ENCODE peak calls at places on chromosomes 13 and 19, in four cellular contexts. A is HFFc6, N is WTC11, T is pancreas. W is an unnamed sample.
A peak's percentile ranks its signal among the peaks of the same experiment; 100 is the strongest.

GRCh38 chr19:14337510-14337909 is 43.7 kb upstream of the ADGRE5 start:
- DNase-seq in A (no peak), T (no peak), N (peak; percentile 82), W (no peak)

GRCh38 chr13:52061587-52061986 is 37.1 kb downstream of the UTP14C start:
- DNase-seq in A (no peak), N (no peak), T (no peak), W (no peak)

GRCh38 chr13:97437729-97438128 is 3.8 kb downstream of the RAP2A start:
- DNase-seq in T (no peak), A (no peak), N (no peak), W (no peak)

GRCh38 chr13:74771964-74772363 is 637.8 kb upstream of the KLF12 start:
- DNase-seq in T (no peak), N (no peak), A (peak; percentile 86), W (no peak)

GRCh38 chr13:75633285-75633684 is 2.8 kb upstream of the LMO7 start:
- DNase-seq in T (no peak), N (no peak), A (peak; percentile 98), W (no peak)

GRCh38 chr19:17021793-17022590 is 4.6 kb downstream of the CPAMD8 start:
- DNase-seq in T (no peak), A (peak; percentile 25), N (no peak), W (no peak)

GRCh38 chr19:54252243-54252642 is 4.8 kb downstream of the LILRB5 start:
- DNase-seq in T (no peak), A (no peak), N (no peak), W (no peak)

GRCh38 chr13:61275740-61276139 is 139.9 kb downstream of the PCDH20 start:
- DNase-seq in T (no peak), N (no peak), A (no peak), W (no peak)

GRCh38 chr19:44939668-44940067 is 2.4 kb upstream of the APOC4 start:
- DNase-seq in N (no peak), A (no peak), T (no peak), W (no peak)

GRCh38 chr13:72808917-72809500 is 27.1 kb downstream of the PIBF1 start:
- DNase-seq in N (no peak), T (no peak), A (no peak), W (no peak)

GRCh38 chr13:113976711-113977684 is 3.1 kb upstream of the C13orf46 start:
- DNase-seq in N (peak; percentile 8), A (peak; percentile 77), T (no peak), W (no peak)

GRCh38 chr13:64130600-64130999 is 2715.0 kb upstream of the PCDH20 start:
- DNase-seq in T (no peak), N (no peak), A (no peak), W (no peak)

GRCh38 chr19:13920940-13921744 is 15.1 kb downstream of the CC2D1A start:
- DNase-seq in A (peak; percentile 28), N (peak; percentile 38), T (no peak), W (no peak)

GRCh38 chr19:31491246-31491645 is 142.0 kb upstream of the TSHZ3 start:
- DNase-seq in N (no peak), T (no peak), A (no peak), W (no peak)

GRCh38 chr13:77306458-77306857 is 20.4 kb downstream of the MYCBP2 start:
- DNase-seq in A (no peak), T (no peak), N (no peak), W (no peak)

GRCh38 chr19:37867831-37868230 is 38.6 kb downstream of the WDR87 start:
- DNase-seq in T (no peak), A (no peak), N (no peak), W (no peak)

GRCh38 chr19:12946092-12946845 is 607 bp downstream of the RAD23A start:
- DNase-seq in N (peak; percentile 89), T (peak; percentile 72), A (peak; percentile 75), W (peak; percentile 87)

GRCh38 chr19:43467730-43468129 is 2.3 kb upstream of the LYPD3 start:
- DNase-seq in A (peak; percentile 64), N (no peak), T (no peak), W (no peak)

GRCh38 chr13:52411629-52412028 is 5.7 kb upstream of the THSD1 start:
- DNase-seq in T (no peak), N (no peak), A (peak; percentile 31), W (no peak)

GRCh38 chr13:105346141-105346766 is 1189.2 kb downstream of the EFNB2 start:
- DNase-seq in A (peak; percentile 27), N (no peak), T (no peak), W (no peak)

GRCh38 chr19:42198676-42199439 is 18.6 kb downstream of the DEDD2 start:
- DNase-seq in T (no peak), N (no peak), A (no peak), W (no peak)

GRCh38 chr13:94433055-94433947 is 46.2 kb downstream of the DCT start:
- DNase-seq in A (no peak), N (peak; percentile 18), T (no peak), W (no peak)

DNA sequence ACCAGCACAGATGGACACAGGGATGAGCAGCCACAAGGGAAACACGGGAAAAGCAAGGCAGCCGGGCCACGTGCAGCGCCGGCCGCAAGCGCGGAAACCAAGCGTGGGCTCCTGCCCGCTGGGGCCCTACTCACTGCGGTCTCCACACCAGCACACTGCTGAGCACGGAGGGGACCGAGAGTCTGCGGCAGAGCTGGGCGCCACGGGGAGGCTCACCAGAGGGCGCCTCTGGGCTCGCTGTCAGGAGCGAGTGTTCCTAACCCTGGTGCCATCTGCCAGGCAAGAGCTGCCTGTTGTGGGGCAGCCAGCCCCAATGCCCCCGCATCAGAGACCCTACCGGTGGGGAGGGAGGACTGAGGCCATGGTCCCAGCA is 26.5 kb downstream of the MPND start:
- DNase-seq in A (no peak), T (peak; percentile 10), N (peak; percentile 63), W (peak; percentile 56)
- TF ChIP-seq CTCF in A (peak; percentile 28), T (no peak), N (no peak), W (no peak)

GRCh38 chr19:10219678-10220077 is 11.5 kb downstream of the S1PR2 start:
- DNase-seq in N (peak; percentile 57), T (no peak), A (no peak), W (no peak)
- TF ChIP-seq CTCF in N (peak; percentile 22), T (no peak), A (peak; percentile 63), W (peak; percentile 39)

DNA sequence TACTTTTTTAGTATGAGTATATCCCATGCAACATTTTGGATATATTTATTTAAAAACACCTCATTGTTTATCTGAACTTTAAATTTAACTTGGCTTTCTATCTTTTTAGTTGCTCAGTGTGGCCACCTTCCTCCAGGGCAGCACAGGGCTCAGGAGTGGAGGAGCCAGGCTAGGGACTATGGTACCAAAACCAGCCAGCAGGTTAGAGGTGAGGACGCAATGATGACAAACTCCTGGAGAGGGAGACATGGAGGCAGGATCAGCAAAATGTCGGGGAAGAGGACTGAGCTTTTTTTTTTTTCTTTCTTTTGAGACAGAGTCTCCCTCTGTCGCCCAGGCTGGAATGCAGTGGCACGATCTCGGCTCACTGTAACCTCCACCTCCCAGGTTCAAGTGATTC is 29.6 kb upstream of the CALM3 start:
- DNase-seq in A (peak; percentile 7), N (peak; percentile 61), T (no peak), W (peak; percentile 35)
- TF ChIP-seq CTCF in A (peak; percentile 42), N (no peak), T (no peak), W (no peak)

GRCh38 chr19:34985249-34986022 is 14.7 kb upstream of the GRAMD1A start:
- DNase-seq in N (peak; percentile 46), A (no peak), T (peak; percentile 52), W (peak; percentile 58)
- TF ChIP-seq CTCF in N (no peak), A (no peak), T (no peak), W (no peak)

DNA sequence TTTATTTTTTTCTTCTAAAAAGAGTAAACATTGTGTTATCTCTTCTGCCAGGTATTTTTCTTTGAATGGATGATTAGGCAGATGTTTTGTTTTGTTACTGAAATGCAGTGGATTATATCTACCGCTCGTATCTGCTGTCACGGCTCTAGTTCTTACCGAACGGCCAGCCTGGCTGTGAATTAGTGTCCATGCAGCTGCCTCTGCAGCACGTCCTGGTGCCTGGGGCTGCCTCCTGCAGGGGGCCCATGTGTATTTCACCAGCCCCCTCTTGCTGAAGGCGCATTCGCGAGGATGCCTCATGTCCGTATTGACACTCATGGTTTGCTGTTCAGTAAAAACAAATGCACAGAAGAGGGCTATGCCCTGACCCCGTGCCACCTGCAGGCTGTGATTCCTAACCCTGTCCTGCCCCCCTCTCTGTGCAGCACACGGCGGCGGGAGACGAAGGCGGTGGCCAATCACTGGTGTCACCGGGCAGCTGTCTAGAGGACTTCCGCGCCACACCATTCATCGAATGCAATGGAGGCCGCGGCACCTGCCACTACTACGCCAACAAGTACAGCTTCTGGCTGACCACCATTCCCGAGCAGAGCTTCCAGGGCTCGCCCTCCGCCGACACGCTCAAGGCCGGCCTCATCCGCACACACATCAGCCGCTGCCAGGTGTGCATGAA is 49.9 kb downstream of the RAB20 start:
- DNase-seq in T (no peak), N (no peak), A (no peak), W (no peak)
- TF ChIP-seq CTCF in T (no peak), N (no peak), A (no peak), W (no peak)

DNA sequence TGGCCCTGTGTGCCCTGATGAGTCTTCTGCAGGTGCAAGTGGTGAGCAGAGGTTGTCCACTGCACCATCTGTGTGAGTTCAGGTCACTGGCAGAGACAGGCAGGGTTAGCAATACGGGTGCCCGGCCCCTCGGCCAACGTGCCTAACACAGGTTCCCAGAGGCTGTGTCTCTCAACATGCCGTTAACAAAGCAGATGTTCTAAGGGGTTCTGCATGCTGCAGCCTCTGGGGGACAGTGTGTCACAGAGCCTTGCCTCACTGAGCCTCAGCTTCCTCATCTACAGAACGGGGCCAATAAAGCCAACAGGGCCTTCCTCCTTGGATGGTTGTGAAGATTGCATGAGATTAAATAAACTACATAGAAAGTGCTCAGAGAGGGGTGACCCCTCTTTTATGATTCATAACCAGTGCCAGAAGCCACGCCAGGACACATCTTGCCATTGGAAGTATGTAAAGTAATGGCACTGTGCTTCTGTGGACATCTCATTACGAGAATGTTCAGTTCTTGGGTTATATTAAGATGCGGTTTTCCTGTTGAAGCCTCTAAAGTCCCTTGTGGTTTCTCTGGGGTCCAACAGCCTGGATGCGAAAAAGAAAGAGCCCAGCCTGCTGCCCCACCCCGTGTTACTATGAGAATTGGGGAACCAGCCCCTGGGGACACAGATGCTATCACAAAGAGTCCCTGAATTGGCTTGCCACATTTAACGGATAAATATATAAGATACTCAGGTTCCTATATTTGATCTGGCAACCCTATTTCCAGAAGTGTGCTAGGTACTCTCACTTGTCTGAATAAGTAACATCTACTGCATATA is 11.2 kb upstream of the ARHGEF18 start:
- DNase-seq in T (no peak), A (no peak), N (no peak), W (no peak)
- TF ChIP-seq CTCF in T (no peak), A (no peak), N (no peak), W (no peak)

GRCh38 chr13:110644892-110645521 is 29.7 kb downstream of the NAXD start:
- DNase-seq in N (peak; percentile 89), T (peak; percentile 76), A (peak; percentile 71), W (peak; percentile 70)
- TF ChIP-seq CTCF in N (peak; percentile 24), T (no peak), A (peak; percentile 56), W (no peak)

GRCh38 chr19:48363500-48363809 is 285 bp downstream of the TMEM143 start:
- DNase-seq in A (no peak), T (peak; percentile 53), N (no peak), W (peak; percentile 44)

GRCh38 chr19:48363810-48364563 is at the start of the genes SYNGR4 and TMEM143:
- DNase-seq in A (peak; percentile 99), N (peak; percentile 99), T (peak; percentile 99), W (peak; percentile 95)

GRCh38 chr19:48364564-48365363 is 597 bp downstream of the SYNGR4 start:
- DNase-seq in N (no peak), T (peak; percentile 34), A (no peak), W (no peak)

GRCh38 chr19:48361912-48362311 is 1.8 kb downstream of the TMEM143 start:
- DNase-seq in A (no peak), T (no peak), N (no peak), W (no peak)

GRCh38 chr19:48362716-48363499 is 832 bp downstream of the TMEM143 start:
- DNase-seq in N (peak; percentile 98), A (peak; percentile 96), T (peak; percentile 95), W (peak; percentile 92)
- TF ChIP-seq CTCF in N (no peak), A (no peak), T (no peak), W (no peak)